ENCODE peak calls at places on chromosomes 13 and 19, in eight cellular contexts. G, S, R, J, H, F, L and Z are unnamed samples.

GRCh38 chr13:112618501-112618900 is 30.5 kb upstream of the TUBGCP3 start:
- DNase-seq in G (no peak), S (no peak), R (no peak), J (no peak), H (peak; percentile 66), F (no peak), L (no peak), Z (no peak)

GRCh38 chr13:22252281-22252830 is 581.5 kb downstream of the FGF9 start:
- DNase-seq in G (no peak), S (no peak), R (no peak), J (no peak), H (no peak), F (no peak), L (no peak), Z (no peak)

GRCh38 chr19:17481986-17482385 is 11.7 kb downstream of the SLC27A1 start:
- DNase-seq in G (no peak), S (no peak), R (no peak), J (no peak), H (no peak), F (no peak), L (no peak), Z (no peak)

GRCh38 chr19:38970664-38971532 is 4.6 kb downstream of the FBXO17 start:
- DNase-seq in G (no peak), S (no peak), R (no peak), J (no peak), H (no peak), F (no peak), L (no peak), Z (no peak)

GRCh38 chr13:71626396-71626795 is 240.6 kb downstream of the DACH1 start:
- DNase-seq in G (no peak), S (no peak), R (no peak), J (no peak), H (no peak), F (no peak), L (no peak), Z (no peak)

GRCh38 chr19:43534811-43535761 is 2.1 kb downstream of the ZNF575 start:
- DNase-seq in G (peak; percentile 68), S (no peak), R (peak; percentile 64), J (peak; percentile 60), H (peak; percentile 87), F (peak; percentile 60), L (peak; percentile 32), Z (peak; percentile 87)

GRCh38 chr13:93216122-93216521 is 10.5 kb upstream of the GPC6 start:
- DNase-seq in G (no peak), S (no peak), R (no peak), J (no peak), H (no peak), F (no peak), L (no peak), Z (no peak)

GRCh38 chr13:113491982-113492381 is 1.5 kb upstream of the DCUN1D2 start:
- DNase-seq in G (no peak), S (no peak), R (no peak), J (no peak), H (no peak), F (no peak), L (no peak), Z (no peak)

GRCh38 chr13:79548886-79549285 is 67.9 kb downstream of the NDFIP2 start:
- DNase-seq in G (no peak), S (no peak), R (no peak), J (peak; percentile 17), H (no peak), F (no peak), L (no peak), Z (no peak)

GRCh38 chr13:39777527-39778061 is 122.1 kb downstream of the COG6 start:
- DNase-seq in G (no peak), S (peak; percentile 18), R (no peak), J (no peak), H (no peak), F (no peak), L (no peak), Z (no peak)

GRCh38 chr13:19090495-19090894 is 91.1 kb downstream of the TUBA3C start:
- DNase-seq in G (no peak), S (no peak), R (no peak), J (no peak), H (peak; percentile 59), F (no peak), L (no peak), Z (no peak)

GRCh38 chr19:35741216-35741541 is 1.1 kb downstream of the IGFLR1 start:
- DNase-seq in G (no peak), S (no peak), R (no peak), J (no peak), H (no peak), F (no peak), L (peak; percentile 19), Z (no peak)
- TF ChIP-seq CTCF in G (no peak), S (no peak), R (no peak), J (no peak), H (no peak), F (no peak), L (no peak), Z (no peak)

DNA sequence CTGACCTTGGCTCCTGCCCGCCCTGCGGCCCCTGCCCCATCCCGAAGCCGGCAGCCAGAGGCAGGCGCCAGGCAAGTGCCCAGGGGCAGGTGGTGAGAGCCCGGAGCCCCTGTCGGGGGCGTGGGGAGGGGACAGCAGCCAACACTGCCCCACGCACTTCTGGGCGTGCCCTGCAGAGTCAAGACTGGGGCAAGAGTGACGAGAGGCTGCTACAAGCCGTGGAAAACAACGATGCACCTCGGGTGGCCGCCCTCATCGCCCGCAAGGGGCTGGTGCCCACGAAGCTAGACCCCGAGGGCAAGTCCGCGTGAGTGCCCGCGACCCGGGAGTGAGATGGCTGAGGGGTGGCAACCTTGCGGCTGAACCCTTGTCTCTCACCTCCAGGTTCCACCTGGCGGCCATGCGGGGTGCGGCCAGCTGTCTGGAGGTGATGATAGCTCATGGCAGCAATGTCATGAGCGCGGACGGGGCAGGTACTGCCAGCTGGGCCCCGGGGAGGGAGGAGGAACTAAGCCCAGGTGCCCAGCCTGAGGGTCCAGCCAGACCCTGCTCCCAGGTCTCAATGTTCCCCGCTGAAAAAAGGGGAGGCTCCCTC is 17.3 kb downstream of the ANKRD24 start:
- DNase-seq in G (no peak), S (no peak), R (peak; percentile 55), J (peak; percentile 53), H (no peak), F (no peak), L (no peak), Z (no peak)
- TF ChIP-seq POLR2AphosphoS5 in G (no peak), S (no peak), R (no peak), J (no peak), H (no peak), F (no peak), L (no peak), Z (no peak)

GRCh38 chr19:8578642-8579265 is 1.5 kb upstream of the MYO1F start:
- DNase-seq in G (peak; percentile 83), S (peak; percentile 89), R (peak; percentile 85), J (peak; percentile 85), H (peak; percentile 94), F (peak; percentile 58), L (peak; percentile 74), Z (peak; percentile 82)
- H3K27me3 ChIP-seq in G (peaks cover 17% of the 10 kb centered on the region), S (no peaks in the 10 kb centered on the region), R (peaks cover 16% of the 10 kb centered on the region), J (no peaks in the 10 kb centered on the region), H (no peaks in the 10 kb centered on the region), F (no peaks in the 10 kb centered on the region), L (no peaks in the 10 kb centered on the region), Z (peaks cover 18% of the 10 kb centered on the region)

GRCh38 chr19:35142531-35143230 is 374 bp upstream of the FXYD7 start:
- DNase-seq in G (peak; percentile 64), S (peak; percentile 49), R (peak; percentile 67), J (peak; percentile 91), H (peak; percentile 90), F (no peak), L (no peak), Z (no peak)
- TF ChIP-seq CTCF in G (peak; percentile 65), S (peak; percentile 12), R (peak; percentile 80), J (peak; percentile 36), H (peak; percentile 86), F (no peak), L (peak; percentile 88), Z (no peak)

GRCh38 chr19:35665157-35665556 is 1.2 kb upstream of the UPK1A start:
- DNase-seq in G (no peak), S (no peak), R (no peak), J (no peak), H (no peak), F (no peak), L (no peak), Z (peak; percentile 35)

GRCh38 chr19:35665604-35666003 is 713 bp upstream of the UPK1A start:
- DNase-seq in G (no peak), S (no peak), R (no peak), J (no peak), H (no peak), F (no peak), L (no peak), Z (peak; percentile 52)

GRCh38 chr19:35663981-35664380 is 2.3 kb upstream of the UPK1A start:
- DNase-seq in G (no peak), S (no peak), R (no peak), J (no peak), H (no peak), F (no peak), L (no peak), Z (no peak)

GRCh38 chr19:35669566-35669965 is 3.2 kb downstream of the UPK1A start:
- DNase-seq in G (no peak), S (no peak), R (no peak), J (no peak), H (no peak), F (no peak), L (no peak), Z (no peak)

GRCh38 chr19:35666251-35666913 is at the start of gene UPK1A:
- DNase-seq in G (no peak), S (no peak), R (no peak), J (no peak), H (no peak), F (no peak), L (no peak), Z (no peak)
- TF ChIP-seq POLR2AphosphoS5 in G (no peak), S (no peak), R (no peak), J (no peak), H (no peak), F (no peak), L (no peak), Z (no peak)

GRCh38 chr13:94712812-94713555 is 639 bp upstream of the SOX21 start:
- DNase-seq in G (peak; percentile 78), S (peak; percentile 23), R (no peak), J (peak; percentile 76), H (no peak), F (no peak), L (no peak), Z (peak; percentile 66)
- H3K27me3 ChIP-seq in G (peaks cover 58% of the 10 kb centered on the region), S (peaks cover 78% of the 10 kb centered on the region), R (peaks cover 93% of the 10 kb centered on the region), J (peaks cover 64% of the 10 kb centered on the region), H (peaks cover 9% of the 10 kb centered on the region), F (peaks cover 3% of the 10 kb centered on the region), L (peaks cover 15% of the 10 kb centered on the region), Z (peaks cover 51% of the 10 kb centered on the region)

GRCh38 chr13:59750860-59751259 is 412.9 kb downstream of the DIAPH3 start:
- DNase-seq in G (no peak), S (no peak), R (no peak), J (peak; percentile 60), H (no peak), F (no peak), L (no peak), Z (no peak)
- TF ChIP-seq CTCF in G (no peak), S (no peak), R (no peak), J (peak; percentile 20), H (no peak), F (no peak), L (no peak), Z (no peak)